ENCODE peak calls at places on chromosomes 1 and 21, in five cellular contexts. One of them, this sample, is unnamed.

GRCh38 chr1:91651671-91652071 is 151.0 kb downstream of the CDC7 start:
- DNase-seq in stimulated activated CD4-positive, alpha-beta T cell treated with anti-CD3 and anti-CD28 coated beads, Interleukin-4, amount 100 ng/mL, for 1 hour: no peak
- DNase-seq in stimulated activated naive CD8-positive, alpha-beta T cell treated with anti-CD3 and anti-CD28 coated beads, Interleukin-15, amount 100 ng/mL, for 72 hours: no peak
- DNase-seq in iris pigment epithelial cell: peak
- DNase-seq in neural crest cell: no peak
- DNase-seq in this sample: peak

GRCh38 chr1:36638268-36638667 is 155.6 kb upstream of the CSF3R start:
- DNase-seq in stimulated activated CD4-positive, alpha-beta T cell treated with anti-CD3 and anti-CD28 coated beads, Interleukin-4, amount 100 ng/mL, for 1 hour: no peak
- DNase-seq in stimulated activated naive CD8-positive, alpha-beta T cell treated with anti-CD3 and anti-CD28 coated beads, Interleukin-15, amount 100 ng/mL, for 72 hours: no peak
- DNase-seq in iris pigment epithelial cell: peak
- DNase-seq in neural crest cell: no peak
- DNase-seq in this sample: no peak

GRCh38 chr1:110068646-110069301 is 1.7 kb downstream of the ALX3 start:
- DNase-seq in stimulated activated CD4-positive, alpha-beta T cell treated with anti-CD3 and anti-CD28 coated beads, Interleukin-4, amount 100 ng/mL, for 1 hour: peak
- DNase-seq in stimulated activated naive CD8-positive, alpha-beta T cell treated with anti-CD3 and anti-CD28 coated beads, Interleukin-15, amount 100 ng/mL, for 72 hours: no peak
- DNase-seq in iris pigment epithelial cell: no peak
- DNase-seq in neural crest cell: peak
- DNase-seq in this sample: no peak

GRCh38 chr21:39863111-39863510 is 4.1 kb upstream of the PCP4 start:
- DNase-seq in stimulated activated CD4-positive, alpha-beta T cell treated with anti-CD3 and anti-CD28 coated beads, Interleukin-4, amount 100 ng/mL, for 1 hour: no peak
- DNase-seq in stimulated activated naive CD8-positive, alpha-beta T cell treated with anti-CD3 and anti-CD28 coated beads, Interleukin-15, amount 100 ng/mL, for 72 hours: no peak
- DNase-seq in iris pigment epithelial cell: peak
- DNase-seq in neural crest cell: no peak
- DNase-seq in this sample: peak

GRCh38 chr1:118335372-118335771 is 150.3 kb upstream of the SPAG17 start:
- DNase-seq in stimulated activated CD4-positive, alpha-beta T cell treated with anti-CD3 and anti-CD28 coated beads, Interleukin-4, amount 100 ng/mL, for 1 hour: no peak
- DNase-seq in stimulated activated naive CD8-positive, alpha-beta T cell treated with anti-CD3 and anti-CD28 coated beads, Interleukin-15, amount 100 ng/mL, for 72 hours: no peak
- DNase-seq in iris pigment epithelial cell: no peak
- DNase-seq in neural crest cell: no peak
- DNase-seq in this sample: peak

GRCh38 chr21:39728341-39728740 is 16.6 kb upstream of the IGSF5 start:
- DNase-seq in stimulated activated CD4-positive, alpha-beta T cell treated with anti-CD3 and anti-CD28 coated beads, Interleukin-4, amount 100 ng/mL, for 1 hour: no peak
- DNase-seq in stimulated activated naive CD8-positive, alpha-beta T cell treated with anti-CD3 and anti-CD28 coated beads, Interleukin-15, amount 100 ng/mL, for 72 hours: no peak
- DNase-seq in iris pigment epithelial cell: no peak
- DNase-seq in neural crest cell: no peak
- DNase-seq in this sample: no peak

GRCh38 chr1:8666394-8667167 is 150.9 kb downstream of the RERE start:
- DNase-seq in stimulated activated CD4-positive, alpha-beta T cell treated with anti-CD3 and anti-CD28 coated beads, Interleukin-4, amount 100 ng/mL, for 1 hour: no peak
- DNase-seq in stimulated activated naive CD8-positive, alpha-beta T cell treated with anti-CD3 and anti-CD28 coated beads, Interleukin-15, amount 100 ng/mL, for 72 hours: no peak
- DNase-seq in iris pigment epithelial cell: peak
- DNase-seq in neural crest cell: no peak
- DNase-seq in this sample: no peak

GRCh38 chr1:83011270-83011669 is 987.7 kb downstream of the TTLL7 start:
- DNase-seq in stimulated activated CD4-positive, alpha-beta T cell treated with anti-CD3 and anti-CD28 coated beads, Interleukin-4, amount 100 ng/mL, for 1 hour: no peak
- DNase-seq in stimulated activated naive CD8-positive, alpha-beta T cell treated with anti-CD3 and anti-CD28 coated beads, Interleukin-15, amount 100 ng/mL, for 72 hours: no peak
- DNase-seq in iris pigment epithelial cell: no peak
- DNase-seq in neural crest cell: no peak
- DNase-seq in this sample: no peak

GRCh38 chr1:150601540-150601939 is 22.1 kb upstream of the MCL1 start:
- DNase-seq in stimulated activated CD4-positive, alpha-beta T cell treated with anti-CD3 and anti-CD28 coated beads, Interleukin-4, amount 100 ng/mL, for 1 hour: no peak
- DNase-seq in stimulated activated naive CD8-positive, alpha-beta T cell treated with anti-CD3 and anti-CD28 coated beads, Interleukin-15, amount 100 ng/mL, for 72 hours: no peak
- DNase-seq in iris pigment epithelial cell: no peak
- DNase-seq in neural crest cell: no peak
- DNase-seq in this sample: no peak

GRCh38 chr1:159938221-159938852 is 7.1 kb downstream of the IGSF9 start:
- DNase-seq in stimulated activated CD4-positive, alpha-beta T cell treated with anti-CD3 and anti-CD28 coated beads, Interleukin-4, amount 100 ng/mL, for 1 hour: no peak
- DNase-seq in stimulated activated naive CD8-positive, alpha-beta T cell treated with anti-CD3 and anti-CD28 coated beads, Interleukin-15, amount 100 ng/mL, for 72 hours: no peak
- DNase-seq in iris pigment epithelial cell: no peak
- DNase-seq in neural crest cell: no peak
- DNase-seq in this sample: peak